ENCODE peak calls at places on chromosomes 4 and X, in six cellular contexts. U is cerebellum; P is upper lobe of right lung; C is tibial artery; Q is activated CD4-positive, alpha-beta T cell treated with anti-CD3 and anti-CD28 coated beads, Interleukin-2, amount 10 ng/mL, durations not matched to agents 24 days and 14 days; X is PC-3. I is an unnamed sample.

GRCh38 chr4:1792832-1793495 is at the start of gene FGFR3:
- DNase-seq in X (peak; percentile 3), Q (peak; percentile 82), U (peak; percentile 74), C (no peak), P (peak; percentile 75), I (peak; percentile 96)

GRCh38 chr4:124753941-124754581 is 41.5 kb upstream of the ANKRD50 start:
- DNase-seq in Q (no peak), X (peak; percentile 62), U (no peak), C (no peak), P (peak; percentile 67), I (no peak)

GRCh38 chrX:11648705-11649519 is 16.8 kb downstream of the ARHGAP6 start:
- DNase-seq in X (peak; percentile 26), Q (no peak), U (no peak), C (no peak), P (no peak), I (no peak)

GRCh38 chrX:100980608-100981497 is 11.3 kb downstream of the ARL13A start:
- DNase-seq in U (no peak), C (peak; percentile 90), Q (no peak), P (peak; percentile 68), X (peak; percentile 85), I (no peak)

GRCh38 chr4:41963105-41963504 is 18.5 kb upstream of the DCAF4L1 start:
- DNase-seq in C (no peak), Q (no peak), P (no peak), U (no peak), X (peak; percentile 47), I (no peak)

GRCh38 chr4:122819708-122820449 is 6.8 kb upstream of the FGF2 start:
- DNase-seq in X (peak; percentile 60), U (no peak), C (no peak), P (no peak), Q (no peak), I (no peak)

GRCh38 chr4:70948665-70949284 is 44.7 kb upstream of the DCK start:
- DNase-seq in C (no peak), U (no peak), P (no peak), Q (no peak), X (peak; percentile 14), I (no peak)

GRCh38 chr4:15144249-15144966 is 142.1 kb downstream of the CPEB2 start:
- DNase-seq in X (no peak), U (peak; percentile 65), Q (no peak), P (no peak), C (no peak), I (no peak)

GRCh38 chr4:147582386-147583077 is 34.7 kb upstream of the TMEM184C start:
- DNase-seq in Q (no peak), X (peak; percentile 90), P (no peak), U (no peak), C (no peak), I (no peak)

GRCh38 chrX:125402807-125403206 is 83.1 kb downstream of the TEX13C start:
- DNase-seq in P (no peak), C (no peak), X (no peak), U (no peak), Q (no peak), I (no peak)

GRCh38 chrX:47232803-47233332 is at the start of gene USP11:
- DNase-seq in X (peak; percentile 17), Q (peak; percentile 81), C (peak; percentile 74), U (peak; percentile 55), P (peak; percentile 77), I (peak; percentile 28)

GRCh38 chr4:770022-770421 is 55.9 kb downstream of the CPLX1 start:
- DNase-seq in X (no peak), Q (no peak), C (no peak), U (no peak), P (no peak), I (no peak)

GRCh38 chr4:145285928-145286327 is 105.5 kb upstream of the OTUD4 start:
- DNase-seq in U (no peak), C (no peak), X (peak; percentile 72), Q (no peak), P (no peak), I (no peak)

GRCh38 chr4:79198886-79199591 is 126.8 kb downstream of the NAA11 start:
- DNase-seq in X (no peak), Q (no peak), C (no peak), P (no peak), U (no peak), I (no peak)

GRCh38 chrX:72025236-72025770 is 106.4 kb downstream of the RTL5 start:
- DNase-seq in X (no peak), Q (no peak), C (no peak), P (no peak), U (no peak), I (no peak)

GRCh38 chr4:38688676-38689355 is 24.8 kb downstream of the KLF3 start:
- DNase-seq in C (no peak), U (no peak), Q (no peak), P (no peak), X (no peak), I (no peak)

GRCh38 chr4:34676390-34676789 is 1567.9 kb downstream of the ARAP2 start:
- DNase-seq in C (no peak), Q (no peak), U (no peak), P (no peak), X (peak; percentile 2), I (no peak)

GRCh38 chr4:112895785-112896184 is 153.7 kb upstream of the ANK2 start:
- DNase-seq in P (no peak), U (no peak), Q (no peak), X (no peak), C (no peak), I (no peak)

GRCh38 chrX:53430231-53430630 is 3.9 kb downstream of the HSD17B10 start:
- DNase-seq in Q (no peak), C (no peak), X (no peak), U (no peak), P (no peak), I (no peak)

GRCh38 chr4:158295053-158295452 is 84.8 kb downstream of the TMEM144 start:
- DNase-seq in Q (no peak), U (no peak), P (no peak), C (no peak), X (no peak), I (no peak)

GRCh38 chr4:181078236-181078635 is 1165.0 kb upstream of the TENM3 start:
- DNase-seq in P (no peak), C (no peak), Q (no peak), X (no peak), U (no peak), I (no peak)

GRCh38 chr4:157141976-157142375 is 66.0 kb downstream of the GLRB start:
- DNase-seq in U (no peak), X (no peak), P (no peak), Q (no peak), C (no peak), I (no peak)

GRCh38 chr4:38567448-38567847 is 96.6 kb upstream of the KLF3 start:
- DNase-seq in P (no peak), X (peak; percentile 45), U (no peak), C (no peak), Q (no peak), I (no peak)

GRCh38 chrX:83022020-83022419 is 486.1 kb upstream of the POU3F4 start:
- DNase-seq in P (no peak), Q (no peak), C (no peak), U (no peak), X (peak; percentile 63), I (no peak)

GRCh38 chr4:165079476-165079875 is 25.8 kb downstream of the TRIM75 start:
- DNase-seq in Q (no peak), C (no peak), X (peak; percentile 31), P (no peak), U (peak; percentile 54), I (no peak)